ENCODE peak calls at places on chromosomes 5 and 9, in six cellular contexts. U is kidney glomerular epithelial cell, W is T-helper 9 cell, I is NCI-H2171, H is right atrium auricular region, C is lower lobe of right lung. D is an unnamed sample.

GRCh38 chr5:132266031-132266835 is 8.7 kb downstream of the PDLIM4 start:
- DNase-seq in C (no peak), W (no peak), I (no peak), U (no peak), H (peak; percentile 57), D (no peak)

GRCh38 chr5:147403659-147404640 is 105.9 kb downstream of the DPYSL3 start:
- DNase-seq in W (no peak), I (no peak), U (peak; percentile 100), C (no peak), H (peak; percentile 91), D (peak; percentile 92)

GRCh38 chr9:125438506-125439433 is 177.1 kb downstream of the GAPVD1 start:
- DNase-seq in U (no peak), W (no peak), H (no peak), I (no peak), C (no peak), D (no peak)

GRCh38 chr9:136775191-136775590 is 10.9 kb upstream of the LCN15 start:
- DNase-seq in C (no peak), H (no peak), U (no peak), W (no peak), I (no peak), D (no peak)

GRCh38 chr5:171479776-171480125 is 60.3 kb downstream of the FGF18 start:
- DNase-seq in U (no peak), I (no peak), C (no peak), W (no peak), H (no peak), D (no peak)

GRCh38 chr9:127873886-127874285 is 3.6 kb downstream of the AK1 start:
- DNase-seq in W (no peak), H (peak; percentile 88), U (no peak), C (peak; percentile 83), I (no peak), D (no peak)

GRCh38 chr5:170854550-170854949 is 7.3 kb upstream of the RANBP17 start:
- DNase-seq in W (no peak), I (no peak), U (no peak), C (no peak), H (no peak), D (no peak)

GRCh38 chr5:36059571-36060515 is 6.8 kb downstream of the UGT3A2 start:
- DNase-seq in U (no peak), W (no peak), I (no peak), C (no peak), H (no peak), D (no peak)

GRCh38 chr5:153498516-153498915 is 8.0 kb downstream of the GRIA1 start:
- DNase-seq in W (no peak), U (no peak), H (no peak), C (no peak), I (no peak), D (no peak)

GRCh38 chr5:111929892-111930291 is 172.9 kb upstream of the NREP start:
- DNase-seq in H (no peak), I (no peak), C (no peak), W (no peak), U (no peak), D (peak; percentile 77)

GRCh38 chr5:32360906-32361305 is 48.2 kb upstream of the MTMR12 start:
- DNase-seq in I (no peak), C (no peak), U (no peak), H (no peak), W (no peak), D (no peak)

GRCh38 chr9:135962696-135963307 is 1.6 kb upstream of the UBAC1 start:
- DNase-seq in U (no peak), C (no peak), I (no peak), W (no peak), H (no peak), D (no peak)

GRCh38 chr5:112931473-112931872 is 9.4 kb upstream of the REEP5 start:
- DNase-seq in H (no peak), U (no peak), W (no peak), C (no peak), I (no peak), D (no peak)

GRCh38 chr9:130423272-130423671 is 21.5 kb upstream of the ASS1 start:
- DNase-seq in W (no peak), U (no peak), I (no peak), C (no peak), H (no peak), D (no peak)

GRCh38 chr9:23123048-23123632 is 676.5 kb downstream of the DMRTA1 start:
- DNase-seq in U (peak; percentile 26), C (no peak), H (no peak), W (no peak), I (no peak), D (no peak)

GRCh38 chr5:98588225-98588624 is 185.2 kb upstream of the RGMB start:
- DNase-seq in I (peak; percentile 42), U (no peak), W (no peak), C (no peak), H (no peak), D (no peak)

GRCh38 chr9:99073347-99073746 is 31.6 kb upstream of the TGFBR1 start:
- DNase-seq in W (no peak), C (no peak), U (no peak), H (no peak), I (no peak), D (no peak)

GRCh38 chr9:71766663-71767062 is 1.6 kb downstream of the CEMIP2 start:
- DNase-seq in U (peak; percentile 18), W (no peak), C (no peak), H (no peak), I (no peak), D (peak; percentile 44)

GRCh38 chr9:111839387-111839786 is 44.6 kb upstream of the SHOC1 start:
- DNase-seq in I (no peak), H (no peak), U (no peak), W (no peak), C (peak; percentile 65), D (no peak)

GRCh38 chr5:60633336-60633735 is 66.6 kb downstream of the DEPDC1B start:
- DNase-seq in U (peak; percentile 3), I (no peak), W (no peak), C (no peak), H (no peak), D (no peak)

GRCh38 chr9:94504358-94504757 is 50.5 kb upstream of the PCAT7 start:
- DNase-seq in U (no peak), C (no peak), H (no peak), I (no peak), W (no peak), D (no peak)

GRCh38 chr5:133041910-133042309 is 9.9 kb upstream of the HSPA4 start:
- DNase-seq in I (no peak), H (no peak), W (no peak), C (no peak), U (no peak), D (no peak)

GRCh38 chr9:123150708-123151503 is 117.4 kb downstream of the GPR21 start:
- DNase-seq in I (no peak), C (no peak), H (no peak), W (no peak), U (no peak), D (no peak)

GRCh38 chr5:153523196-153523595 is 32.7 kb downstream of the GRIA1 start:
- DNase-seq in H (no peak), W (no peak), I (no peak), U (no peak), C (no peak), D (no peak)

GRCh38 chr9:37859043-37859442 is 44.9 kb downstream of the SLC25A51 start:
- DNase-seq in U (no peak), W (no peak), I (no peak), C (no peak), H (no peak), D (no peak)